ENCODE peak calls at places on chromosome 16, in five cellular contexts. C is CD4-positive, alpha-beta memory T cell; K is T-helper 2 cell; J is left ventricle myocardium superior; V is PC-3. X is an unnamed sample.
A peak's percentile ranks its signal among the peaks of the same experiment; 100 is the strongest.

GRCh38 chr16:46688101-46688656 is 799 bp downstream of the VPS35 start:
- DNase-seq in K (no peak), V (peak; percentile 45), J (no peak), C (no peak), X (no peak)

GRCh38 chr16:23373436-23374219 is 71.5 kb downstream of the SCNN1B start:
- DNase-seq in V (no peak), K (no peak), J (no peak), C (no peak), X (no peak)

GRCh38 chr16:77277571-77277970 is 78.4 kb downstream of the SYCE1L start:
- DNase-seq in C (no peak), V (no peak), K (no peak), J (no peak), X (no peak)

GRCh38 chr16:79618041-79618711 is 17.6 kb upstream of the MAF start:
- DNase-seq in J (no peak), C (no peak), K (no peak), V (no peak), X (no peak)

GRCh38 chr16:78749745-78750268 is 650.4 kb downstream of the WWOX start:
- DNase-seq in V (no peak), J (no peak), K (no peak), C (peak; percentile 39), X (no peak)

GRCh38 chr16:85623997-85624601 is 11.0 kb downstream of the GSE1 start:
- DNase-seq in J (no peak), K (no peak), C (no peak), V (no peak), X (no peak)

GRCh38 chr16:81863630-81864352 is 84.7 kb downstream of the PLCG2 start:
- DNase-seq in C (no peak), K (no peak), J (no peak), V (no peak), X (no peak)

GRCh38 chr16:85374571-85374872 is 238.6 kb upstream of the GSE1 start:
- DNase-seq in C (no peak), K (no peak), V (no peak), J (no peak), X (no peak)

GRCh38 chr16:20915733-20916132 is 15.2 kb downstream of the LYRM1 start:
- DNase-seq in C (no peak), V (no peak), J (no peak), K (no peak), X (no peak)

GRCh38 chr16:49651980-49652379 is 203.9 kb downstream of the ZNF423 start:
- DNase-seq in K (no peak), V (no peak), J (peak; percentile 29), C (no peak), X (no peak)

GRCh38 chr16:1791943-1792812 is 1.3 kb downstream of the IGFALS start:
- DNase-seq in K (no peak), V (no peak), J (no peak), C (no peak), X (no peak)

GRCh38 chr16:88384222-88385111 is 1.7 kb downstream of the ZNF469 start:
- DNase-seq in C (no peak), V (no peak), K (no peak), J (peak; percentile 16), X (no peak)

GRCh38 chr16:11297492-11298142 is 16.5 kb upstream of the PRM1 start:
- DNase-seq in C (peak; percentile 60), V (no peak), J (peak; percentile 87), K (peak; percentile 17), X (peak; percentile 42)

GRCh38 chr16:47144559-47144877 is 773 bp upstream of the NETO2 start:
- DNase-seq in K (no peak), C (no peak), V (no peak), J (no peak), X (no peak)

GRCh38 chr16:729768-730665 is 3.1 kb downstream of the HAGHL start:
- DNase-seq in V (no peak), K (no peak), J (no peak), C (no peak), X (no peak)